ENCODE peak calls at places on chromosomes 3 and 15, in seven cellular contexts. I, H, K, D, L, T and O are unnamed samples.

GRCh38 chr3:116135462-116135861 is 309.8 kb downstream of the LSAMP start:
- DNase-seq in H (no peak), K (peak; percentile 75), I (no peak), D (peak; percentile 71), T (peak; percentile 29), L (peak; percentile 59), O (no peak)

GRCh38 chr15:66742286-66742685 is 40.2 kb downstream of the SMAD6 start:
- DNase-seq in K (no peak), L (no peak), D (no peak), T (no peak), I (no peak), H (no peak), O (no peak)

GRCh38 chr15:83911345-83911744 is 257.4 kb downstream of the ADAMTSL3 start:
- DNase-seq in D (no peak), L (no peak), I (no peak), H (no peak), T (no peak), K (no peak), O (no peak)

GRCh38 chr15:89912145-89912673 is 543 bp downstream of the ARPIN start:
- DNase-seq in I (peak; percentile 67), D (peak; percentile 29), T (peak; percentile 34), H (no peak), L (no peak), K (peak; percentile 54), O (no peak)

GRCh38 chr15:60444289-60444912 is 34.5 kb downstream of the ICE2 start:
- DNase-seq in H (peak; percentile 28), D (peak; percentile 63), L (peak; percentile 51), T (no peak), K (peak; percentile 71), I (no peak), O (no peak)

GRCh38 chr3:42263354-42264346 is 2.3 kb downstream of the CCK start:
- DNase-seq in H (no peak), I (no peak), L (no peak), T (no peak), K (peak; percentile 53), D (no peak), O (no peak)

GRCh38 chr15:62752687-62753517 is 289.6 kb upstream of the TPM1 start:
- DNase-seq in H (no peak), D (peak; percentile 69), L (peak; percentile 54), T (no peak), I (no peak), K (peak; percentile 67), O (no peak)

GRCh38 chr15:92006186-92007028 is 152.9 kb downstream of the SLCO3A1 start:
- DNase-seq in I (no peak), T (no peak), H (no peak), D (no peak), K (no peak), L (no peak), O (no peak)

GRCh38 chr15:100863406-100864198 is 16.0 kb upstream of the ALDH1A3 start:
- DNase-seq in I (no peak), H (no peak), K (peak; percentile 41), T (no peak), D (peak; percentile 72), L (peak; percentile 90), O (peak; percentile 64)

GRCh38 chr3:159838936-159839335 is 149.7 kb upstream of the IL12A start:
- DNase-seq in H (no peak), D (no peak), L (no peak), K (no peak), I (no peak), T (no peak), O (no peak)

GRCh38 chr3:13102386-13103345 is 29.4 kb upstream of the IQSEC1 start:
- DNase-seq in T (no peak), K (no peak), H (no peak), I (no peak), L (no peak), D (no peak), O (no peak)

GRCh38 chr3:79250746-79251145 is 517.1 kb downstream of the ROBO1 start:
- DNase-seq in K (no peak), L (no peak), D (no peak), H (no peak), T (no peak), I (no peak), O (no peak)

GRCh38 chr15:92653836-92654524 is 1.6 kb downstream of the FAM174B start:
- DNase-seq in I (no peak), D (no peak), L (no peak), H (no peak), T (no peak), K (no peak), O (no peak)

GRCh38 chr3:157127831-157128767 is 31.8 kb downstream of the CCNL1 start:
- DNase-seq in I (peak; percentile 77), L (peak; percentile 89), K (peak; percentile 89), H (peak; percentile 54), T (peak; percentile 85), D (peak; percentile 93), O (no peak)

GRCh38 chr3:882526-882925 is 210.3 kb upstream of the CNTN6 start:
- DNase-seq in K (peak; percentile 9), D (peak; percentile 85), T (no peak), I (no peak), H (no peak), L (no peak), O (no peak)

GRCh38 chr15:99550077-99550476 is 15.7 kb upstream of the MEF2A start:
- DNase-seq in H (no peak), K (no peak), D (no peak), I (no peak), L (no peak), T (no peak), O (no peak)

GRCh38 chr15:79035111-79035601 is 55.4 kb downstream of the RASGRF1 start:
- DNase-seq in L (no peak), K (peak; percentile 28), H (no peak), I (no peak), T (no peak), D (no peak), O (no peak)

GRCh38 chr3:10453764-10454163 is 51.6 kb downstream of the ATP2B2 start:
- DNase-seq in I (no peak), T (no peak), H (no peak), K (no peak), D (no peak), L (no peak), O (no peak)

GRCh38 chr3:125382323-125382722 is 7.2 kb upstream of the ZNF148 start:
- DNase-seq in I (no peak), L (no peak), T (no peak), H (no peak), D (no peak), K (peak; percentile 34), O (no peak)

GRCh38 chr15:28885630-28886430 is at the start of gene APBA2:
- DNase-seq in K (peak; percentile 80), L (peak; percentile 41), I (no peak), H (no peak), T (no peak), D (peak; percentile 38), O (no peak)

GRCh38 chr15:41513282-41514227 is at the start of gene LTK:
- DNase-seq in D (no peak), I (peak; percentile 62), H (no peak), T (no peak), L (no peak), K (peak; percentile 28), O (no peak)

GRCh38 chr15:80695099-80695910 is at the start of gene ABHD17C:
- DNase-seq in H (no peak), D (peak; percentile 69), K (peak; percentile 87), T (peak; percentile 64), L (peak; percentile 53), I (peak; percentile 76), O (no peak)

GRCh38 chr3:187567741-187568140 is 102.5 kb downstream of the SST start:
- DNase-seq in K (peak; percentile 26), I (no peak), D (peak; percentile 75), T (no peak), H (peak; percentile 80), L (peak; percentile 57), O (peak; percentile 90)
- H3K4me3 ChIP-seq in K (no peak overlapping the region), I (no peak overlapping the region), D (no peak overlapping the region), T (no peak overlapping the region), H (no peak overlapping the region), L (no peak overlapping the region), O (no peak overlapping the region)

GRCh38 chr15:71565006-71565405 is 245.3 kb upstream of the NR2E3 start:
- DNase-seq in D (no peak), H (no peak), K (no peak), I (no peak), T (no peak), L (no peak), O (no peak)

GRCh38 chr15:71559616-71560015 is 250.7 kb upstream of the NR2E3 start:
- DNase-seq in D (no peak), T (no peak), K (no peak), I (no peak), H (no peak), L (no peak), O (no peak)

GRCh38 chr15:71564217-71564616 is 246.1 kb upstream of the NR2E3 start:
- DNase-seq in L (no peak), K (no peak), I (no peak), H (no peak), D (no peak), T (no peak), O (no peak)

GRCh38 chr15:71562251-71562650 is 248.1 kb upstream of the NR2E3 start:
- DNase-seq in D (no peak), H (no peak), I (no peak), T (no peak), L (no peak), K (no peak), O (no peak)

DNA sequence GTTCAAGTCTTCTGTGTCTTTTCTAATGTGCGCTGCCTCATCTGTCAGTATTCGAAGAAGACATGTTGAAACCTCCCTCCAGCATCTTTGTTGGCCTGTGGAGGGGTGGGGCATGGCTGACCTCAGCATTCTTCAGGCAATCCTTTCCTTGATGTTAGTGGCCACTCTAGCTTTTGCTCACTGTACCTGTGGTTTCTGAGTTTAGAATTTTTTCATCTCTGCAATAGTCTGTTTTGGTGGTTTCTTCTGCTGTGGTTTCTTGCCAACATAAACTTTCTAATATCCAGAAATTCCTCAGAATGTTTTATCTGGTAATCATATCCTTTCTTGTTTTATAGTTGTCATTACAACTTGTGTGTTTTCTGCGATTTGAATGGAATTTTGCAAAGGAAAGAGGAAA is 251.3 kb upstream of the NR2E3 start:
- DNase-seq in I (no peak), T (no peak), L (peak; percentile 81), K (peak; percentile 37), D (peak; percentile 69), H (peak; percentile 76), O (peak; percentile 69)
- TF ChIP-seq CTCF in I (no peak), T (no peak), L (no peak), K (no peak), D (no peak), H (no peak), O (no peak)

DNA sequence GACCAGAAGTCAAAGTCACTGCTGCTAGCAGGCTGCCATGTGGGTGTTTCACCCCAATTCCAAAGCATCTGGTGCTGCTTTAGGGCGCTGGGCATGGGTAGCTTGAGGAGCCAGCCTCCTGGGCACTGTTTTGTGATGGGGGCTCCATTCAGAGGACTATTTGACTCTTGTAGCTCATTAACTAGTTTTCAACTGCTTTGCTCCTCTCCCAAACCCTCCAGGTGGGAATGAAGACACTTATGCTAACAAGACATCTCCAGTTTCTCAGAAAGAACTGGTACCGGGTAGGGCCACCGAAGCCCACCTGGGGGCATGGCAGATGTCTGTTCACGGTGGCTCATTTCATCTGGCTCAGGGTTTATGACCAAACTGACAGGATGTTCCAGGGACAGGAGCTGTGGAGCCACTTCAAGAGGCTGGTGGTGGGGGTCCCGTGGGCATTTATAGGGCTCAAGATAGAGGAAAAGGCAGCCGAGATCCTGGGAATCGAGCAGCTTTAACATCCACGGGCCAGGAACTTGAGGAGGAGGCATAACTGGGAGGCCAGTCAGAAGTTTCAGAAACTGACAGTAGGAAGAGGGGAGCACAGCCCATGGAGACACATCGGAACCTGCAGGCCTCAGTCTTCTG is 17.7 kb downstream of the AMOTL2 start:
- DNase-seq in K (no peak), L (no peak), D (no peak), H (no peak), T (no peak), I (no peak), O (no peak)
- H3K4me3 ChIP-seq in K (no peak overlapping the region), L (no peak overlapping the region), D (no peak overlapping the region), H (no peak overlapping the region), T (no peak overlapping the region), I (peak overlapping the region; percentile 7), O (no peak overlapping the region)

GRCh38 chr15:82081904-82082810 is 36.3 kb upstream of the MEX3B start:
- DNase-seq in K (peak; percentile 88), H (peak; percentile 71), D (peak; percentile 74), I (no peak), T (no peak), L (peak; percentile 93), O (peak; percentile 74)
- TF ChIP-seq CTCF in K (peak; percentile 24), H (peak; percentile 46), D (peak; percentile 15), I (no peak), T (no peak), L (peak; percentile 41), O (peak; percentile 36)